ENCODE peak calls at places on chromosomes 1 and 21, in six cellular contexts. One of them, this sample, is unnamed.

GRCh38 chr1:179952181-179952580 is 2.4 kb upstream of the CEP350 start:
- DNase-seq in GM12864: no peak
- DNase-seq in fibroblast of mammary gland: no peak
- DNase-seq in IMR-90: no peak
- DNase-seq in adrenal gland: no peak
- DNase-seq in A549: no peak
- DNase-seq in this sample: no peak

GRCh38 chr1:56866656-56867055 is 12.1 kb downstream of the C8A start:
- DNase-seq in GM12864: no peak
- DNase-seq in fibroblast of mammary gland: peak
- DNase-seq in IMR-90: peak
- DNase-seq in adrenal gland: no peak
- DNase-seq in A549: no peak
- DNase-seq in this sample: no peak

GRCh38 chr1:36232212-36233031 is 8.2 kb downstream of the THRAP3 start:
- DNase-seq in GM12864: no peak
- DNase-seq in fibroblast of mammary gland: no peak
- DNase-seq in IMR-90: no peak
- DNase-seq in adrenal gland: no peak
- DNase-seq in A549: no peak
- DNase-seq in this sample: no peak

GRCh38 chr1:110645962-110646735 is 28.6 kb downstream of the KCNA3 start:
- DNase-seq in GM12864: no peak
- DNase-seq in fibroblast of mammary gland: peak
- DNase-seq in IMR-90: peak
- DNase-seq in adrenal gland: no peak
- DNase-seq in A549: no peak
- DNase-seq in this sample: no peak

GRCh38 chr1:228500143-228500736 is 13.1 kb downstream of the RNF187 start:
- DNase-seq in GM12864: no peak
- DNase-seq in fibroblast of mammary gland: no peak
- DNase-seq in IMR-90: no peak
- DNase-seq in adrenal gland: no peak
- DNase-seq in A549: no peak
- DNase-seq in this sample: peak

GRCh38 chr21:38768385-38769071 is 37.2 kb upstream of the ETS2 start:
- DNase-seq in GM12864: no peak
- DNase-seq in fibroblast of mammary gland: peak
- DNase-seq in IMR-90: peak
- DNase-seq in adrenal gland: no peak
- DNase-seq in A549: no peak
- DNase-seq in this sample: peak

GRCh38 chr1:94729287-94729686 is 90.9 kb upstream of the SLC44A3 start:
- DNase-seq in GM12864: no peak
- DNase-seq in fibroblast of mammary gland: peak
- DNase-seq in IMR-90: peak
- DNase-seq in adrenal gland: peak
- DNase-seq in A549: no peak
- DNase-seq in this sample: no peak

GRCh38 chr1:209383422-209383821 is 200.1 kb upstream of the CAMK1G start:
- DNase-seq in GM12864: no peak
- DNase-seq in fibroblast of mammary gland: no peak
- DNase-seq in IMR-90: no peak
- DNase-seq in adrenal gland: no peak
- DNase-seq in A549: no peak
- DNase-seq in this sample: no peak

GRCh38 chr21:46142581-46143473 is 12.6 kb downstream of the FTCD start:
- DNase-seq in GM12864: no peak
- DNase-seq in fibroblast of mammary gland: no peak
- DNase-seq in IMR-90: no peak
- DNase-seq in adrenal gland: no peak
- DNase-seq in A549: no peak
- DNase-seq in this sample: no peak

GRCh38 chr1:90561926-90562325 is 155.2 kb downstream of the BARHL2 start:
- DNase-seq in GM12864: no peak
- DNase-seq in fibroblast of mammary gland: no peak
- DNase-seq in IMR-90: no peak
- DNase-seq in adrenal gland: no peak
- DNase-seq in A549: no peak
- DNase-seq in this sample: peak

GRCh38 chr21:18164933-18165332 is 79.7 kb upstream of the CHODL start:
- DNase-seq in GM12864: no peak
- DNase-seq in fibroblast of mammary gland: no peak
- DNase-seq in IMR-90: no peak
- DNase-seq in adrenal gland: no peak
- DNase-seq in A549: no peak
- DNase-seq in this sample: peak

GRCh38 chr1:232617237-232617636 is 12.7 kb downstream of the SIPA1L2 start:
- DNase-seq in GM12864: no peak
- DNase-seq in fibroblast of mammary gland: no peak
- DNase-seq in IMR-90: no peak
- DNase-seq in adrenal gland: no peak
- DNase-seq in A549: no peak
- DNase-seq in this sample: no peak

GRCh38 chr1:194159941-194160340 is 973.5 kb upstream of the B3GALT2 start:
- DNase-seq in GM12864: no peak
- DNase-seq in fibroblast of mammary gland: no peak
- DNase-seq in IMR-90: peak
- DNase-seq in adrenal gland: no peak
- DNase-seq in A549: no peak
- DNase-seq in this sample: no peak

GRCh38 chr1:22876359-22877111 is 96.1 kb downstream of the LACTBL1 start:
- DNase-seq in GM12864: no peak
- DNase-seq in fibroblast of mammary gland: peak
- DNase-seq in IMR-90: peak
- DNase-seq in adrenal gland: peak
- DNase-seq in A549: no peak
- DNase-seq in this sample: no peak

GRCh38 chr1:183039985-183040447 is 16.8 kb downstream of the LAMC1 start:
- DNase-seq in GM12864: no peak
- DNase-seq in fibroblast of mammary gland: peak
- DNase-seq in IMR-90: peak
- DNase-seq in adrenal gland: no peak
- DNase-seq in A549: no peak
- DNase-seq in this sample: peak

GRCh38 chr1:224623743-224624333 is 7.7 kb downstream of the CNIH3 start:
- DNase-seq in GM12864: no peak
- DNase-seq in fibroblast of mammary gland: peak
- DNase-seq in IMR-90: peak
- DNase-seq in adrenal gland: no peak
- DNase-seq in A549: no peak
- DNase-seq in this sample: peak

GRCh38 chr1:201269241-201269640 is 14.1 kb upstream of the PKP1 start:
- DNase-seq in GM12864: no peak
- DNase-seq in fibroblast of mammary gland: no peak
- DNase-seq in IMR-90: no peak
- DNase-seq in adrenal gland: no peak
- DNase-seq in A549: no peak
- DNase-seq in this sample: no peak

GRCh38 chr1:154996966-154997701 is 3.7 kb downstream of the LENEP start:
- DNase-seq in GM12864: no peak
- DNase-seq in fibroblast of mammary gland: no peak
- DNase-seq in IMR-90: no peak
- DNase-seq in adrenal gland: no peak
- DNase-seq in A549: no peak
- DNase-seq in this sample: no peak

GRCh38 chr1:155000475-155000724 is 2.2 kb upstream of the ZBTB7B start:
- DNase-seq in GM12864: no peak
- DNase-seq in fibroblast of mammary gland: no peak
- DNase-seq in IMR-90: no peak
- DNase-seq in adrenal gland: no peak
- DNase-seq in A549: peak
- DNase-seq in this sample: peak

GRCh38 chr1:154998818-154999650 is 3.6 kb upstream of the ZBTB7B start:
- DNase-seq in GM12864: no peak
- DNase-seq in fibroblast of mammary gland: peak
- DNase-seq in IMR-90: peak
- DNase-seq in adrenal gland: peak
- DNase-seq in A549: peak
- DNase-seq in this sample: peak

GRCh38 chr1:154999651-155000474 is 2.7 kb upstream of the ZBTB7B start:
- DNase-seq in GM12864: no peak
- DNase-seq in fibroblast of mammary gland: no peak
- DNase-seq in IMR-90: no peak
- DNase-seq in adrenal gland: no peak
- DNase-seq in A549: no peak
- DNase-seq in this sample: peak

DNA sequence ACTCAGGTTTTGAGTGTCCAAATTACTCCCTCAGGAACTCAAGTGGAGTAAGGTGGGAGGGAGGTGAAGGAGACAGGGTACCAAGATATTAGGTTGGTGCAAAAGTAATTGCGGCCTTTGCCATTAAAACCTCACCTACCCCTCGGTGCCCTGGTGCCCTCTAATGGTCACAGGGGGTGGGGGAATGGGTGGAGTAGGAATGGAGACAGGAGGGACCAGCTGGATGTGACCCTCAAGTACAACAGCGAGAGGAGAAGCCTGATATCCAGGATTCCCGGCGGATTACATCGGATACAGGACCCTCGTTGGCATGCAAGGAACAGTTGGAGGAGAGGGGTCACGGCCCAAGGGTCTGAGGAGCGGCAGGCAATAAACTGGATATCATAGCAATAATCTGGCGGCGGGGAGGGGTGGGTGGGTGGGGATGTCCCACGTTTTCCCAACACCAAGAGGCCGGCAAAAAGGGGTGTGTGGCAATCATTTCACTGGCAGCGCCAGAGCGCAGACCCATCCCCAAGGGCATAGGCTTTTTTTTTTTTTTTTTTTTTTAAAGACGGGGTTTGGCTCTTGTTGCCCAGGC is 4.3 kb upstream of the ZBTB7B start:
- DNase-seq in GM12864: no peak
- DNase-seq in fibroblast of mammary gland: no peak
- DNase-seq in IMR-90: no peak
- DNase-seq in adrenal gland: no peak
- DNase-seq in A549: no peak
- DNase-seq in this sample: no peak
- TF ChIP-seq CTCF in GM12864: peak
- TF ChIP-seq CTCF in fibroblast of mammary gland: no peak
- TF ChIP-seq CTCF in IMR-90: no peak
- TF ChIP-seq CTCF in adrenal gland: no peak
- TF ChIP-seq CTCF in A549: peak
- TF ChIP-seq CTCF in this sample: peak

GRCh38 chr1:37486680-37487618 is 12.6 kb downstream of the ZC3H12A start:
- DNase-seq in GM12864: no peak
- DNase-seq in fibroblast of mammary gland: peak
- DNase-seq in IMR-90: peak
- DNase-seq in adrenal gland: peak
- DNase-seq in A549: peak
- DNase-seq in this sample: peak
- H3K4me3 ChIP-seq in GM12864: no peak
- H3K4me3 ChIP-seq in fibroblast of mammary gland: no peak
- H3K4me3 ChIP-seq in IMR-90: no peak
- H3K4me3 ChIP-seq in adrenal gland: no peak
- H3K4me3 ChIP-seq in A549: no peak
- H3K4me3 ChIP-seq in this sample: no peak

GRCh38 chr1:153265457-153265856 is 6.0 kb downstream of the LORICRIN start:
- DNase-seq in GM12864: no peak
- DNase-seq in fibroblast of mammary gland: no peak
- DNase-seq in IMR-90: no peak
- DNase-seq in adrenal gland: no peak
- DNase-seq in A549: no peak
- DNase-seq in this sample: no peak
- TF ChIP-seq CTCF in GM12864: peak
- TF ChIP-seq CTCF in fibroblast of mammary gland: no peak
- TF ChIP-seq CTCF in IMR-90: no peak
- TF ChIP-seq CTCF in adrenal gland: no peak
- TF ChIP-seq CTCF in A549: no peak
- TF ChIP-seq CTCF in this sample: no peak

GRCh38 chr1:150764617-150765090 is 924 bp downstream of the CTSS start:
- DNase-seq in GM12864: no peak
- DNase-seq in fibroblast of mammary gland: peak
- DNase-seq in IMR-90: peak
- DNase-seq in adrenal gland: no peak
- DNase-seq in A549: peak
- DNase-seq in this sample: peak

GRCh38 chr1:150763631-150764223 is 1.9 kb downstream of the CTSS start:
- DNase-seq in GM12864: no peak
- DNase-seq in fibroblast of mammary gland: no peak
- DNase-seq in IMR-90: peak
- DNase-seq in adrenal gland: no peak
- DNase-seq in A549: no peak
- DNase-seq in this sample: peak

GRCh38 chr1:150762559-150762958 is 3.0 kb downstream of the CTSS start:
- DNase-seq in GM12864: no peak
- DNase-seq in fibroblast of mammary gland: no peak
- DNase-seq in IMR-90: no peak
- DNase-seq in adrenal gland: no peak
- DNase-seq in A549: no peak
- DNase-seq in this sample: no peak

GRCh38 chr1:150765229-150765976 is at the start of gene CTSS:
- DNase-seq in GM12864: peak
- DNase-seq in fibroblast of mammary gland: peak
- DNase-seq in IMR-90: peak
- DNase-seq in adrenal gland: no peak
- DNase-seq in A549: no peak
- DNase-seq in this sample: peak

DNA sequence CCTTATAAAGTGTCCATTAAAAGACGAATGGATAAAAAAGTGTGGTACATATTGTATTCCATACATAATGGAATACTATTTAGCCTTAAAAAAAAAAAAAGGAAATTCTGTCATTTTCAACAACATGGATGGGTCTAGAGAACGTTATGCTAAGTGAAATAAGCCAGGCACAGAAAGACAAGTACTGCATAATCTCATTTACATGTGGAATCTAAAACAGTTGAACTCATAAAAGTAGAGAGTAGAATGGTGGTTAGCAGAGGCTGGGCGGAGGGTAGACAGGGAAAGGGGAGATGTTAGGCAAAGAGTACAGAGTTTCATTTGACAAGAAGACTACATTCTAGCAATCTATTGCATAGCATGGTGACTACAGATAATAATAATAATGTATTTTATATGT is 2.6 kb downstream of the CTSS start:
- DNase-seq in GM12864: no peak
- DNase-seq in fibroblast of mammary gland: no peak
- DNase-seq in IMR-90: no peak
- DNase-seq in adrenal gland: no peak
- DNase-seq in A549: no peak
- DNase-seq in this sample: no peak
- H3K4me3 ChIP-seq in GM12864: no peak
- H3K4me3 ChIP-seq in fibroblast of mammary gland: no peak
- H3K4me3 ChIP-seq in IMR-90: no peak
- H3K4me3 ChIP-seq in adrenal gland: no peak
- H3K4me3 ChIP-seq in A549: no peak
- H3K4me3 ChIP-seq in this sample: peak

GRCh38 chr1:26029864-26030481 is 8.4 kb downstream of the EXTL1 start:
- DNase-seq in GM12864: no peak
- DNase-seq in fibroblast of mammary gland: no peak
- DNase-seq in IMR-90: no peak
- DNase-seq in adrenal gland: no peak
- DNase-seq in A549: no peak
- DNase-seq in this sample: no peak
- TF ChIP-seq CTCF in GM12864: no peak
- TF ChIP-seq CTCF in fibroblast of mammary gland: no peak
- TF ChIP-seq CTCF in IMR-90: peak
- TF ChIP-seq CTCF in adrenal gland: no peak
- TF ChIP-seq CTCF in A549: no peak
- TF ChIP-seq CTCF in this sample: no peak